ENCODE peak calls at places on chromosomes 1 and 21, in six cellular contexts. U is fibroblast of mammary gland, X is spleen, A is cardiac fibroblast, J is astrocyte of the spinal cord, F is AG10803. M is an unnamed sample.

GRCh38 chr1:156898151-156898550 is 4.6 kb downstream of the PEAR1 start:
- DNase-seq in X (peak; percentile 85), F (no peak), A (peak; percentile 78), U (peak; percentile 58), J (peak; percentile 71), M (no peak)

GRCh38 chr1:95236784-95237575 is 3.0 kb downstream of the RWDD3 start:
- DNase-seq in U (no peak), J (no peak), F (peak; percentile 29), X (no peak), A (no peak), M (no peak)

GRCh38 chr1:230350208-230350921 is 75.8 kb downstream of the PGBD5 start:
- DNase-seq in J (no peak), X (no peak), A (peak; percentile 13), F (peak; percentile 71), U (peak; percentile 20), M (no peak)

GRCh38 chr1:219568728-219569127 is 44.2 kb downstream of the ZC3H11B start:
- DNase-seq in X (no peak), J (no peak), U (no peak), A (peak; percentile 11), F (no peak), M (no peak)

GRCh38 chr1:23868848-23869450 is 859 bp upstream of the FUCA1 start:
- DNase-seq in A (peak; percentile 3), U (no peak), X (no peak), F (no peak), J (no peak), M (no peak)

GRCh38 chr1:30274176-30274936 is 449.0 kb downstream of the MATN1 start:
- DNase-seq in F (no peak), U (no peak), A (no peak), X (peak; percentile 18), J (no peak), M (no peak)

GRCh38 chr21:41388259-41388658 is 26.4 kb downstream of the MX2 start:
- DNase-seq in U (no peak), X (no peak), J (no peak), A (no peak), F (no peak), M (no peak)

GRCh38 chr1:3787347-3787710 is 9.0 kb downstream of the LRRC47 start:
- DNase-seq in A (no peak), X (no peak), J (no peak), F (no peak), U (no peak), M (no peak)

GRCh38 chr1:105886309-105886708 is 1170.2 kb upstream of the PRMT6 start:
- DNase-seq in A (no peak), F (no peak), X (no peak), J (no peak), U (no peak), M (no peak)

GRCh38 chr1:245825128-245825901 is 670.5 kb downstream of the KIF26B start:
- DNase-seq in X (no peak), A (peak; percentile 58), J (peak; percentile 31), F (peak; percentile 47), U (peak; percentile 26), M (no peak)

GRCh38 chr1:209513226-209513625 is 70.3 kb upstream of the CAMK1G start:
- DNase-seq in A (peak; percentile 64), X (no peak), F (peak; percentile 46), J (peak; percentile 26), U (peak; percentile 58), M (peak; percentile 42)

GRCh38 chr1:65278344-65279091 is 30.8 kb upstream of the DNAJC6 start:
- DNase-seq in F (peak; percentile 46), J (no peak), A (no peak), X (no peak), U (no peak), M (no peak)

GRCh38 chr1:68223714-68224113 is 8.6 kb downstream of the WLS start:
- DNase-seq in A (no peak), F (no peak), U (no peak), X (no peak), J (no peak), M (no peak)

GRCh38 chr1:247373721-247374141 is 42.1 kb upstream of the ZNF496 start:
- DNase-seq in X (peak; percentile 82), U (peak; percentile 50), F (no peak), A (peak; percentile 60), J (peak; percentile 22), M (peak; percentile 57)

GRCh38 chr1:46133946-46134345 is 1.5 kb upstream of the PIK3R3 start:
- DNase-seq in A (no peak), X (no peak), J (no peak), U (no peak), F (no peak), M (no peak)
- H3K4me3 ChIP-seq in A (no peak overlapping the region), X (peak overlapping the region; percentile 68), J (peak overlapping the region; percentile 71), U (no peak overlapping the region), F (no peak overlapping the region), M (peak overlapping the region; percentile 83)

GRCh38 chr1:2392686-2393085 is 1.0 kb downstream of the RER1 start:
- DNase-seq in X (no peak), F (no peak), U (no peak), J (no peak), A (no peak), M (no peak)
- H3K4me3 ChIP-seq in X (peak overlapping the region; percentile 96), F (peak overlapping the region; percentile 84), U (peak overlapping the region; percentile 74), J (peak overlapping the region; percentile 73), A (peak overlapping the region; percentile 74), M (peak overlapping the region; percentile 86)

DNA sequence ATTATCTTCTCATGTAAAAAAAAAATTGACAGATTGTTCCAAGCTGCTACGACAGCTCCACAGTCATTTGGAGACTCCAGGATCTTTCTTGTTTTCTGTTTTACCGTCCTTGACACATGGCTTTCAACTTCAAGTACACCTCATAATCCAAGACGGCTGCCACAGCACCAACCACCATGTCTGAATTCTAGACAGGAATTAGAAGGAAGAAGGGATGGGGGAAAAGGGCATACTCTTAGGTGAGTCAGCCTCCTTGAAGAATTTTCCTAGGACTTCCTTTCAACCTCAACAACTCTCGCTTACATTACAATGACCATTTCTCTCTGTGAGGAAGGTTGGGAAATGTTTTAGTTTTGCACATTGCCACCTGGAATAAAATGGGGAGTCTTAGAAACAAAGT is 110.3 kb upstream of the TNR start:
- DNase-seq in F (no peak), A (no peak), J (no peak), U (no peak), X (no peak), M (no peak)
- H3K4me3 ChIP-seq in F (no peak overlapping the region), A (no peak overlapping the region), J (no peak overlapping the region), U (no peak overlapping the region), X (no peak overlapping the region), M (no peak overlapping the region)

GRCh38 chr1:248790456-248790855 is 34.9 kb upstream of the LYPD8 start:
- DNase-seq in F (no peak), X (no peak), A (no peak), U (no peak), J (no peak), M (no peak)

GRCh38 chr1:248791010-248791409 is 34.7 kb downstream of the SH3BP5L start:
- DNase-seq in X (no peak), J (no peak), U (no peak), F (no peak), A (no peak), M (no peak)

GRCh38 chr1:248792342-248792741 is 33.4 kb downstream of the SH3BP5L start:
- DNase-seq in A (no peak), U (no peak), F (no peak), X (no peak), J (no peak), M (no peak)

GRCh38 chr1:248788327-248788726 is 32.8 kb upstream of the LYPD8 start:
- DNase-seq in U (no peak), X (no peak), A (no peak), F (no peak), J (no peak), M (no peak)

GRCh38 chr1:248793592-248793991 is 32.1 kb downstream of the SH3BP5L start:
- DNase-seq in J (no peak), A (no peak), U (no peak), F (no peak), X (no peak), M (no peak)
- H3K4me3 ChIP-seq in J (no peak overlapping the region), A (no peak overlapping the region), U (no peak overlapping the region), F (no peak overlapping the region), X (no peak overlapping the region), M (no peak overlapping the region)

GRCh38 chr1:227961651-227962050 is 13.9 kb upstream of the WNT9A start:
- DNase-seq in A (no peak), X (no peak), J (no peak), F (no peak), U (peak; percentile 10), M (peak; percentile 5)

GRCh38 chr1:227959325-227959860 is 11.7 kb upstream of the WNT9A start:
- DNase-seq in U (no peak), A (no peak), J (no peak), F (no peak), X (peak; percentile 9), M (no peak)

GRCh38 chr1:227954163-227954850 is 6.6 kb upstream of the WNT9A start:
- DNase-seq in U (no peak), F (no peak), A (no peak), J (no peak), X (no peak), M (no peak)

GRCh38 chr1:227955808-227956207 is 8.1 kb upstream of the WNT9A start:
- DNase-seq in A (no peak), X (no peak), U (no peak), F (no peak), J (no peak), M (no peak)

GRCh38 chr1:227958617-227959324 is 11.0 kb upstream of the WNT9A start:
- DNase-seq in X (peak; percentile 31), F (no peak), J (no peak), A (no peak), U (no peak), M (no peak)
- H3K4me3 ChIP-seq in X (no peak overlapping the region), F (no peak overlapping the region), J (no peak overlapping the region), A (no peak overlapping the region), U (no peak overlapping the region), M (no peak overlapping the region)

GRCh38 chr1:161017756-161018630 is 3.0 kb downstream of the F11R start:
- DNase-seq in A (no peak), U (no peak), J (no peak), F (no peak), X (no peak), M (no peak)
- H3K4me3 ChIP-seq in A (no peak overlapping the region), U (no peak overlapping the region), J (no peak overlapping the region), F (no peak overlapping the region), X (no peak overlapping the region), M (no peak overlapping the region)

M was measured in Jurkat, Clone E6-1.